ENCODE peak calls at places on chromosome 20, in four cellular contexts. J is gastrocnemius medialis, S is stomach, B is heart left ventricle. F is an unnamed sample.

GRCh38 chr20:45037050-45037449 is 63.9 kb downstream of the KCNS1 start:
- DNase-seq in J (no peak), S (peak; percentile 28), B (peak; percentile 26), F (peak; percentile 47)

GRCh38 chr20:31580706-31581105 is 24.4 kb upstream of the ID1 start:
- DNase-seq in J (no peak), S (no peak), B (no peak), F (no peak)

GRCh38 chr20:33005908-33006775 is 1.4 kb upstream of the BPIFB2 start:
- DNase-seq in J (no peak), S (no peak), B (no peak), F (no peak)

GRCh38 chr20:33852971-33853813 is 42.0 kb downstream of the CHMP4B start:
- DNase-seq in J (no peak), S (no peak), B (no peak), F (no peak)

GRCh38 chr20:63968928-63969760 is 586 bp downstream of the ZNF512B start:
- DNase-seq in J (peak; percentile 12), S (peak; percentile 27), B (peak; percentile 45), F (peak; percentile 23)

GRCh38 chr20:22805970-22806369 is 221.6 kb upstream of the FOXA2 start:
- DNase-seq in J (no peak), S (no peak), B (no peak), F (no peak)

GRCh38 chr20:30963591-30963990 is 293.9 kb upstream of the DEFB115 start:
- DNase-seq in J (no peak), S (no peak), B (no peak), F (no peak)

GRCh38 chr20:5191829-5192569 is 65.2 kb downstream of the CDS2 start:
- DNase-seq in J (peak; percentile 46), S (peak; percentile 34), B (peak; percentile 43), F (peak; percentile 48)

GRCh38 chr20:60095456-60095855 is 137.2 kb downstream of the CDH26 start:
- DNase-seq in J (no peak), S (no peak), B (no peak), F (no peak)

GRCh38 chr20:48723308-48724264 is 104.2 kb downstream of the PREX1 start:
- DNase-seq in J (peak; percentile 63), S (peak; percentile 83), B (no peak), F (peak; percentile 30)

GRCh38 chr20:15045246-15045645 is 707.8 kb upstream of the FLRT3 start:
- DNase-seq in J (peak; percentile 61), S (no peak), B (no peak), F (peak; percentile 77)

GRCh38 chr20:37687478-37687805 is 6.4 kb upstream of the CTNNBL1 start:
- DNase-seq in J (no peak), S (no peak), B (no peak), F (no peak)

GRCh38 chr20:51142448-51142847 is 119.5 kb upstream of the KCNG1 start:
- DNase-seq in J (no peak), S (no peak), B (no peak), F (no peak)

GRCh38 chr20:49634116-49634515 is 66.2 kb upstream of the PTGIS start:
- DNase-seq in J (no peak), S (no peak), B (no peak), F (no peak)

GRCh38 chr20:17281478-17281877 is 54.6 kb downstream of the PCSK2 start:
- DNase-seq in J (no peak), S (no peak), B (no peak), F (no peak)

GRCh38 chr20:50376179-50376887 is 133.8 kb upstream of the PTPN1 start:
- DNase-seq in J (no peak), S (no peak), B (no peak), F (no peak)

GRCh38 chr20:2387180-2387577 is 6.5 kb downstream of the TGM6 start:
- DNase-seq in J (no peak), S (no peak), B (no peak), F (no peak)

GRCh38 chr20:37390503-37390890 is 44.6 kb downstream of the SRC start:
- DNase-seq in J (no peak), S (no peak), B (no peak), F (no peak)

GRCh38 chr20:63711085-63711645 is 3.3 kb downstream of the ZGPAT start:
- DNase-seq in J (no peak), S (no peak), B (no peak), F (no peak)

GRCh38 chr20:32737371-32738223 is 5.7 kb downstream of the COMMD7 start:
- DNase-seq in J (no peak), S (no peak), B (no peak), F (no peak)

GRCh38 chr20:44961868-44962267 is 1.7 kb upstream of the TOMM34 start:
- DNase-seq in J (no peak), S (no peak), B (no peak), F (no peak)

GRCh38 chr20:49661560-49662329 is 51.9 kb downstream of the B4GALT5 start:
- DNase-seq in J (no peak), S (no peak), B (no peak), F (no peak)

GRCh38 chr20:46215913-46216707 is 92.2 kb downstream of the CDH22 start:
- DNase-seq in J (peak; percentile 73), S (no peak), B (peak; percentile 34), F (no peak)

GRCh38 chr20:44911264-44911921 is 1.5 kb downstream of the PABPC1L start:
- DNase-seq in J (no peak), S (peak; percentile 67), B (peak; percentile 29), F (no peak)

DNA sequence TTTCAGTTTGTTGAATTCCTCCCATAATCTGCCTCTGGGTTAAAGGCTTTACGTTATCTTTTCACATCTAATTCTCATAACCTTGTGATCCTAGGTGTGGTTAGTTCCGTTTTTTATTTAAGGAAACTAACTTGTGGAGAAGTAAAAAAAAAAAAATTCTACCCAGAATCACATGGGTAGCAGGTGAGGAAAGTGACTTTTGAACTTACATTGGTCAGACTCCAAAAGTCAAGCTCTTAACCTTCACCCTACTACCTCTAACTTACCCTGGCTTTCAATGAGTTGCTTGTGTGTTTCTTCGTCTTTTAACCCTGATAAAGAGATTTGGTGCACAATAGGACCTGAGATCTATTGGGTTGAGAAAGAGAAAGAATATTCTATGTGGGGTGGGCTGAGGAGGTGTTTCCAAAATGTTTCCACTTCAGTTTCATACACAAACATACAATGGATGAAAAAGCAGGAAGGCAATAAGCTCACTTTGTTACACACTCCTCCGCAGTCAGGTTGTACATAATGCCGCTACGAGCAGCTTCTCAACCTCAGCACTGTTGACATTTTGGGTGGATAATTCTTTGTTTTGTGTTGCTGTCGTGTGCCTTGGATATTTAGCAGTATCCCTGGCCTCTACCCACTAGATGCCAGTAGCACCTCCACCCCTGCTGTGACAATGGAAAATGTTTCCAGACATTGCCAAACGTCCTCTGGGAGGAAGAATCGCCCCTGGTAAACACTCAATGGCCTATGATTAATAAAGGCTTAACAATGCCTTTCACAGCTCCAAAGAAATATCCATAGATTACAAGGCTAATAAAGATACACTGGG is 193.0 kb upstream of the ZNF217 start:
- DNase-seq in J (no peak), S (no peak), B (no peak), F (no peak)
- H3K4me1 ChIP-seq in J (no peaks in the 10 kb centered on the region), S (peaks cover 26% of the 10 kb centered on the region), B (no peaks in the 10 kb centered on the region), F (no peaks in the 10 kb centered on the region)

GRCh38 chr20:53652090-53652858 is 58.6 kb upstream of the ZNF217 start:
- DNase-seq in J (no peak), S (no peak), B (no peak), F (no peak)
- TF ChIP-seq POLR2A in J (no peak), S (no peak), B (no peak), F (no peak)

DNA sequence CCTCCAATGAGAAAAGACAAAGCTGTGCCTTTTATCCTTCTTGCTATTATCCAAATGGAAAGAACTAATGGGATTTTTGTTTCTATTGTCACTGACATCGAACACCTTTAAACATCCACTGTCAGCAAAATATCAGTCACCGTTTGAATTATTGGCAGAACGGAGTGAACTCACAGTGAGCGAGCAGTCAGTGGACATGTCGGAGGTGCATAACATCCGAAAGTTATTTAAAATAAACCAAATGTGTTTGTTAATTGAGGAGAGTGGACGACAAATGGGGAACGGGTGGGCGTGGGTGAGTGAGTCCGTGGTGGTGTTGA is 38.8 kb downstream of the PMEPA1 start:
- DNase-seq in J (no peak), S (no peak), B (no peak), F (no peak)
- H3K27ac ChIP-seq in J (no peak overlapping the region), S (no peak overlapping the region), B (no peak overlapping the region), F (no peak overlapping the region)

GRCh38 chr20:62120365-62120762 is 1.9 kb upstream of the LSM14B start:
- DNase-seq in J (no peak), S (no peak), B (no peak), F (no peak)
- H3K4me1 ChIP-seq in J (peaks cover 56% of the 10 kb centered on the region), S (peaks cover 39% of the 10 kb centered on the region), B (peaks cover 41% of the 10 kb centered on the region), F (peaks cover 11% of the 10 kb centered on the region)

GRCh38 chr20:38926142-38926933 is at the start of gene FAM83D:
- DNase-seq in J (peak; percentile 84), S (peak; percentile 94), B (peak; percentile 91), F (peak; percentile 85)
- TF ChIP-seq POLR2A in J (no peak), S (no peak), B (peak; percentile 65), F (peak; percentile 51)

F was measured in uterus.